ENCODE peak calls at places on chromosomes 3 and 15, in nine cellular contexts. P is type B pancreatic cell; M is amygdala; A is psoas muscle; X is NCI-H1092 treated with DMSO at 0.1 percent for 48 hours; K is A172; N is activated CD4-positive, alpha-beta T cell treated with anti-CD3 and anti-CD28 coated beads, Interleukin-2, amount 10 ng/mL, durations not matched to agents 24 days and 14 days; W is CD8-positive, alpha-beta memory T cell; Y is heart right ventricle. O is an unnamed sample.

GRCh38 chr3:155639462-155640055 is 105.3 kb downstream of the PLCH1 start:
- DNase-seq in W (no peak), N (no peak), P (no peak), Y (no peak), X (no peak), A (no peak), M (no peak), K (peak; percentile 10), O (no peak)

GRCh38 chr15:79560384-79560783 is 128.2 kb downstream of the MINAR1 start:
- DNase-seq in P (no peak), W (no peak), X (no peak), N (peak; percentile 22), A (no peak), M (no peak), K (no peak), Y (no peak), O (no peak)

GRCh38 chr3:189941125-189941524 is 179.6 kb downstream of the P3H2 start:
- DNase-seq in Y (no peak), K (no peak), X (no peak), W (no peak), M (no peak), A (no peak), P (no peak), N (peak; percentile 49), O (no peak)

GRCh38 chr3:85790445-85791030 is 831.7 kb downstream of the CADM2 start:
- DNase-seq in Y (no peak), P (no peak), X (peak; percentile 51), W (no peak), A (peak; percentile 27), N (no peak), K (no peak), M (no peak), O (no peak)

GRCh38 chr15:101646652-101647051 is 5.5 kb downstream of the TM2D3 start:
- DNase-seq in X (no peak), P (no peak), A (peak; percentile 73), M (no peak), N (peak; percentile 52), K (no peak), W (no peak), Y (peak; percentile 38), O (no peak)

GRCh38 chr3:67031986-67032385 is 33.9 kb downstream of the KBTBD8 start:
- DNase-seq in Y (no peak), W (no peak), A (no peak), X (no peak), P (no peak), K (no peak), N (no peak), M (no peak), O (no peak)

GRCh38 chr15:53305554-53305953 is 453.9 kb downstream of the WDR72 start:
- DNase-seq in X (no peak), M (no peak), K (no peak), Y (no peak), P (no peak), W (no peak), A (no peak), N (no peak), O (no peak)

GRCh38 chr3:120442975-120443517 is 7.7 kb downstream of the FSTL1 start:
- DNase-seq in P (no peak), N (no peak), Y (no peak), X (no peak), W (no peak), A (no peak), M (no peak), K (no peak), O (no peak)

GRCh38 chr15:36251450-36251849 is 328.0 kb upstream of the CDIN1 start:
- DNase-seq in P (no peak), M (no peak), X (no peak), A (no peak), K (no peak), W (no peak), Y (no peak), N (no peak), O (no peak)

GRCh38 chr15:99651023-99651807 is 82.0 kb downstream of the LYSMD4 start:
- DNase-seq in Y (no peak), X (no peak), N (no peak), K (peak; percentile 35), W (no peak), P (no peak), M (no peak), A (no peak), O (no peak)

GRCh38 chr15:64807751-64808222 is 17.7 kb downstream of the PIF1 start:
- DNase-seq in Y (no peak), A (no peak), M (no peak), K (no peak), W (no peak), P (no peak), X (no peak), N (no peak), O (no peak)

O was measured in GM18507.